ENCODE peak calls at places on chromosomes 2 and 18, in four cellular contexts. W is GM12865, A is IMR-90, D is HEK293T. M is an unnamed sample.

GRCh38 chr2:111712940-111713339 is 171.1 kb downstream of the ANAPC1 start:
- DNase-seq in W (no peak), A (no peak), D (no peak), M (no peak)

GRCh38 chr2:10265328-10266132 is 37.2 kb upstream of the HPCAL1 start:
- DNase-seq in W (no peak), A (no peak), D (no peak), M (no peak)

GRCh38 chr18:22559414-22560282 is 141.9 kb upstream of the CTAGE1 start:
- DNase-seq in W (no peak), A (peak), D (peak), M (no peak)

GRCh38 chr2:106885981-106886915 is at the start of gene ST6GAL2:
- DNase-seq in W (no peak), A (no peak), D (peak), M (no peak)

GRCh38 chr2:235937092-235937491 is 231.1 kb downstream of the GBX2 start:
- DNase-seq in W (no peak), A (no peak), D (no peak), M (no peak)

GRCh38 chr2:237955640-237956401 is 11.0 kb upstream of the UBE2F start:
- DNase-seq in W (no peak), A (no peak), D (no peak), M (no peak)

GRCh38 chr2:43269706-43270105 is 43.3 kb upstream of the ZFP36L2 start:
- DNase-seq in W (no peak), A (peak), D (no peak), M (peak)

GRCh38 chr18:35136248-35136647 is 95.0 kb downstream of the MAPRE2 start:
- DNase-seq in W (no peak), A (no peak), D (no peak), M (no peak)

GRCh38 chr2:136238214-136238551 is 120.2 kb upstream of the CXCR4 start:
- DNase-seq in W (no peak), A (no peak), D (no peak), M (no peak)

GRCh38 chr2:172539767-172540166 is 16.1 kb upstream of the PDK1 start:
- DNase-seq in W (no peak), A (no peak), D (no peak), M (no peak)

GRCh38 chr2:189836644-189837043 is 52.4 kb downstream of the PMS1 start:
- DNase-seq in W (no peak), A (peak), D (peak), M (peak)

GRCh38 chr2:60586081-60586480 is 32.6 kb upstream of the BCL11A start:
- DNase-seq in W (no peak), A (no peak), D (no peak), M (no peak)

GRCh38 chr2:99569393-99569792 is 79.6 kb upstream of the REV1 start:
- DNase-seq in W (no peak), A (no peak), D (no peak), M (no peak)

GRCh38 chr18:35042389-35043066 is 1.3 kb downstream of the MAPRE2 start:
- DNase-seq in W (peak), A (no peak), D (no peak), M (no peak)

GRCh38 chr2:42138163-42139016 is 30.8 kb upstream of the EML4 start:
- DNase-seq in W (no peak), A (peak), D (no peak), M (peak)

GRCh38 chr2:109129921-109130725 is 1.1 kb downstream of the SH3RF3 start:
- DNase-seq in W (peak), A (peak), D (peak), M (no peak)

GRCh38 chr2:197674060-197674459 is 1.3 kb downstream of the RFTN2 start:
- DNase-seq in W (no peak), A (no peak), D (no peak), M (no peak)

GRCh38 chr2:218169757-218170546 is 3.2 kb upstream of the CXCR1 start:
- DNase-seq in W (no peak), A (peak), D (no peak), M (no peak)

GRCh38 chr2:120863661-120864320 is 128.1 kb downstream of the GLI2 start:
- DNase-seq in W (no peak), A (peak), D (no peak), M (peak)

GRCh38 chr2:202122975-202123765 is 50.1 kb downstream of the KIAA2012 start:
- DNase-seq in W (no peak), A (peak), D (no peak), M (no peak)

GRCh38 chr2:144516417-144516980 is 3.4 kb downstream of the ZEB2 start:
- DNase-seq in W (no peak), A (no peak), D (no peak), M (no peak)